ENCODE peak calls at places on chromosomes 2 and 18, in five cellular contexts. L, V, I, C and N are unnamed samples.

GRCh38 chr2:217997510-217997909 is 5.3 kb downstream of the TNS1 start:
- DNase-seq in L (no peak), V (no peak), I (no peak), C (no peak), N (no peak)

GRCh38 chr2:176188218-176188968 is at the start of gene HOXD1:
- DNase-seq in L (no peak), V (peak), I (no peak), C (no peak), N (peak)

GRCh38 chr2:158501301-158501700 is 44.5 kb downstream of the PKP4 start:
- DNase-seq in L (no peak), V (no peak), I (no peak), C (no peak), N (peak)

GRCh38 chr2:96987264-96987909 is 1.0 kb upstream of the FAM178B start:
- DNase-seq in L (no peak), V (no peak), I (no peak), C (no peak), N (no peak)

GRCh38 chr2:187552959-187553681 is 1.1 kb downstream of the TFPI start:
- DNase-seq in L (no peak), V (no peak), I (no peak), C (peak), N (no peak)

GRCh38 chr18:22434973-22435608 is 17.4 kb upstream of the CTAGE1 start:
- DNase-seq in L (no peak), V (peak), I (no peak), C (no peak), N (no peak)

GRCh38 chr2:133871810-133872209 is 303.5 kb upstream of the NCKAP5 start:
- DNase-seq in L (no peak), V (no peak), I (no peak), C (no peak), N (peak)

GRCh38 chr2:72562451-72563153 is 263.2 kb downstream of the EXOC6B start:
- DNase-seq in L (no peak), V (no peak), I (no peak), C (no peak), N (no peak)

GRCh38 chr18:6406910-6407470 is 7.7 kb downstream of the L3MBTL4 start:
- DNase-seq in L (no peak), V (no peak), I (no peak), C (no peak), N (no peak)

GRCh38 chr2:5409925-5410360 is 282.2 kb upstream of the SOX11 start:
- DNase-seq in L (no peak), V (peak), I (no peak), C (no peak), N (no peak)

GRCh38 chr2:59936031-59936430 is 617.4 kb downstream of the BCL11A start:
- DNase-seq in L (no peak), V (no peak), I (no peak), C (no peak), N (no peak)

GRCh38 chr18:12921178-12921577 is 26.6 kb upstream of the SEH1L start:
- DNase-seq in L (peak), V (no peak), I (no peak), C (no peak), N (no peak)

GRCh38 chr2:9481257-9481922 is 7.0 kb downstream of the IAH1 start:
- DNase-seq in L (no peak), V (no peak), I (no peak), C (no peak), N (peak)

GRCh38 chr2:224369028-224369632 is 32.8 kb downstream of the FAM124B start:
- DNase-seq in L (peak), V (peak), I (no peak), C (peak), N (no peak)

GRCh38 chr2:205427112-205427511 is 255.2 kb upstream of the NRP2 start:
- DNase-seq in L (no peak), V (no peak), I (no peak), C (peak), N (no peak)

GRCh38 chr2:41741951-41742563 is 305.8 kb upstream of the PKDCC start:
- DNase-seq in L (peak), V (no peak), I (no peak), C (no peak), N (no peak)

GRCh38 chr2:9558948-9559381 is 3.3 kb upstream of the ADAM17 start:
- DNase-seq in L (no peak), V (peak), I (no peak), C (peak), N (peak)